ENCODE peak calls at places on chromosome 1, in six cellular contexts. One of them, this sample, is unnamed.

GRCh38 chr1:31111290-31111951 is 45.9 kb upstream of the PUM1 start:
- DNase-seq in lower leg skin: no peak
- DNase-seq in hepatocyte: peak
- DNase-seq in left ventricle myocardium inferior: peak
- DNase-seq in GM12865: no peak
- DNase-seq in astrocyte of the spinal cord: peak
- DNase-seq in this sample: peak

GRCh38 chr1:32351859-32352745 is 10.2 kb downstream of the FAM229A start:
- DNase-seq in lower leg skin: peak
- DNase-seq in hepatocyte: peak
- DNase-seq in left ventricle myocardium inferior: peak
- DNase-seq in GM12865: no peak
- DNase-seq in astrocyte of the spinal cord: peak
- DNase-seq in this sample: no peak

GRCh38 chr1:211613108-211613947 is 34.4 kb upstream of the SLC30A1 start:
- DNase-seq in lower leg skin: peak
- DNase-seq in hepatocyte: peak
- DNase-seq in left ventricle myocardium inferior: peak
- DNase-seq in GM12865: peak
- DNase-seq in astrocyte of the spinal cord: peak
- DNase-seq in this sample: peak

GRCh38 chr1:161330346-161330745 is 16.2 kb downstream of the SDHC start:
- DNase-seq in lower leg skin: no peak
- DNase-seq in hepatocyte: no peak
- DNase-seq in left ventricle myocardium inferior: no peak
- DNase-seq in GM12865: no peak
- DNase-seq in astrocyte of the spinal cord: no peak
- DNase-seq in this sample: no peak

GRCh38 chr1:197924516-197925123 is 7.4 kb downstream of the LHX9 start:
- DNase-seq in lower leg skin: no peak
- DNase-seq in hepatocyte: peak
- DNase-seq in left ventricle myocardium inferior: no peak
- DNase-seq in GM12865: peak
- DNase-seq in astrocyte of the spinal cord: peak
- DNase-seq in this sample: peak

GRCh38 chr1:62688687-62689085 is 500 bp upstream of the DOCK7 start:
- DNase-seq in lower leg skin: no peak
- DNase-seq in hepatocyte: no peak
- DNase-seq in left ventricle myocardium inferior: no peak
- DNase-seq in GM12865: no peak
- DNase-seq in astrocyte of the spinal cord: no peak
- DNase-seq in this sample: no peak

GRCh38 chr1:235563513-235563912 is 59.3 kb upstream of the B3GALNT2 start:
- DNase-seq in lower leg skin: no peak
- DNase-seq in hepatocyte: no peak
- DNase-seq in left ventricle myocardium inferior: no peak
- DNase-seq in GM12865: no peak
- DNase-seq in astrocyte of the spinal cord: no peak
- DNase-seq in this sample: no peak

GRCh38 chr1:168368131-168368530 is 87.5 kb downstream of the TBX19 start:
- DNase-seq in lower leg skin: no peak
- DNase-seq in hepatocyte: no peak
- DNase-seq in left ventricle myocardium inferior: no peak
- DNase-seq in GM12865: no peak
- DNase-seq in astrocyte of the spinal cord: no peak
- DNase-seq in this sample: no peak

GRCh38 chr1:61077676-61078521 is 4.5 kb upstream of the NFIA start:
- DNase-seq in lower leg skin: peak
- DNase-seq in hepatocyte: peak
- DNase-seq in left ventricle myocardium inferior: peak
- DNase-seq in GM12865: peak
- DNase-seq in astrocyte of the spinal cord: peak
- DNase-seq in this sample: peak

GRCh38 chr1:46533179-46533864 is 18.1 kb downstream of the KNCN start:
- DNase-seq in lower leg skin: no peak
- DNase-seq in hepatocyte: peak
- DNase-seq in left ventricle myocardium inferior: peak
- DNase-seq in GM12865: peak
- DNase-seq in astrocyte of the spinal cord: no peak
- DNase-seq in this sample: no peak

GRCh38 chr1:186093437-186093836 is 281.6 kb downstream of the TPR start:
- DNase-seq in lower leg skin: no peak
- DNase-seq in hepatocyte: no peak
- DNase-seq in left ventricle myocardium inferior: no peak
- DNase-seq in GM12865: no peak
- DNase-seq in astrocyte of the spinal cord: peak
- DNase-seq in this sample: no peak

GRCh38 chr1:1164701-1165451 is 8.8 kb upstream of the TTLL10 start:
- DNase-seq in lower leg skin: no peak
- DNase-seq in hepatocyte: peak
- DNase-seq in left ventricle myocardium inferior: no peak
- DNase-seq in GM12865: no peak
- DNase-seq in astrocyte of the spinal cord: no peak
- DNase-seq in this sample: no peak

GRCh38 chr1:47431534-47431933 is 6.3 kb upstream of the FOXD2 start:
- DNase-seq in lower leg skin: no peak
- DNase-seq in hepatocyte: no peak
- DNase-seq in left ventricle myocardium inferior: no peak
- DNase-seq in GM12865: no peak
- DNase-seq in astrocyte of the spinal cord: peak
- DNase-seq in this sample: no peak

GRCh38 chr1:66725885-66726665 is 26.2 kb upstream of the DYNLT5 start:
- DNase-seq in lower leg skin: no peak
- DNase-seq in hepatocyte: peak
- DNase-seq in left ventricle myocardium inferior: peak
- DNase-seq in GM12865: peak
- DNase-seq in astrocyte of the spinal cord: peak
- DNase-seq in this sample: peak

GRCh38 chr1:68104155-68104554 is 53.7 kb upstream of the DIRAS3 start:
- DNase-seq in lower leg skin: no peak
- DNase-seq in hepatocyte: no peak
- DNase-seq in left ventricle myocardium inferior: no peak
- DNase-seq in GM12865: no peak
- DNase-seq in astrocyte of the spinal cord: peak
- DNase-seq in this sample: peak

GRCh38 chr1:67208217-67208616 is 42.0 kb downstream of the IL23R start:
- DNase-seq in lower leg skin: no peak
- DNase-seq in hepatocyte: no peak
- DNase-seq in left ventricle myocardium inferior: no peak
- DNase-seq in GM12865: no peak
- DNase-seq in astrocyte of the spinal cord: no peak
- DNase-seq in this sample: no peak

GRCh38 chr1:23867542-23867952 is 543 bp downstream of the FUCA1 start:
- DNase-seq in lower leg skin: no peak
- DNase-seq in hepatocyte: peak
- DNase-seq in left ventricle myocardium inferior: no peak
- DNase-seq in GM12865: peak
- DNase-seq in astrocyte of the spinal cord: no peak
- DNase-seq in this sample: no peak

GRCh38 chr1:30706528-30706927 is 16.9 kb downstream of the MATN1 start:
- DNase-seq in lower leg skin: no peak
- DNase-seq in hepatocyte: peak
- DNase-seq in left ventricle myocardium inferior: peak
- DNase-seq in GM12865: no peak
- DNase-seq in astrocyte of the spinal cord: no peak
- DNase-seq in this sample: no peak

GRCh38 chr1:48109390-48110009 is 112.3 kb upstream of the TRABD2B start:
- DNase-seq in lower leg skin: no peak
- DNase-seq in hepatocyte: peak
- DNase-seq in left ventricle myocardium inferior: no peak
- DNase-seq in GM12865: peak
- DNase-seq in astrocyte of the spinal cord: peak
- DNase-seq in this sample: peak

GRCh38 chr1:143720087-143721023 is 251.4 kb downstream of the FAM72C start:
- DNase-seq in lower leg skin: no peak
- DNase-seq in hepatocyte: no peak
- DNase-seq in left ventricle myocardium inferior: no peak
- DNase-seq in GM12865: no peak
- DNase-seq in astrocyte of the spinal cord: no peak
- DNase-seq in this sample: no peak

GRCh38 chr1:229714964-229715603 is 89.0 kb downstream of the URB2 start:
- DNase-seq in lower leg skin: no peak
- DNase-seq in hepatocyte: no peak
- DNase-seq in left ventricle myocardium inferior: no peak
- DNase-seq in GM12865: peak
- DNase-seq in astrocyte of the spinal cord: no peak
- DNase-seq in this sample: no peak

GRCh38 chr1:216483672-216484401 is 60.6 kb upstream of the USH2A start:
- DNase-seq in lower leg skin: no peak
- DNase-seq in hepatocyte: no peak
- DNase-seq in left ventricle myocardium inferior: no peak
- DNase-seq in GM12865: no peak
- DNase-seq in astrocyte of the spinal cord: no peak
- DNase-seq in this sample: no peak

GRCh38 chr1:216482620-216483019 is 59.4 kb upstream of the USH2A start:
- DNase-seq in lower leg skin: no peak
- DNase-seq in hepatocyte: no peak
- DNase-seq in left ventricle myocardium inferior: no peak
- DNase-seq in GM12865: no peak
- DNase-seq in astrocyte of the spinal cord: no peak
- DNase-seq in this sample: no peak

GRCh38 chr1:216485042-216485441 is 61.8 kb upstream of the USH2A start:
- DNase-seq in lower leg skin: no peak
- DNase-seq in hepatocyte: no peak
- DNase-seq in left ventricle myocardium inferior: no peak
- DNase-seq in GM12865: no peak
- DNase-seq in astrocyte of the spinal cord: no peak
- DNase-seq in this sample: no peak
- H3K4me3 ChIP-seq in lower leg skin: no peak
- H3K4me3 ChIP-seq in hepatocyte: no peak
- H3K4me3 ChIP-seq in left ventricle myocardium inferior: no peak
- H3K4me3 ChIP-seq in GM12865: no peak
- H3K4me3 ChIP-seq in astrocyte of the spinal cord: no peak
- H3K4me3 ChIP-seq in this sample: no peak

GRCh38 chr1:79197421-79197820 is 190.9 kb upstream of the ADGRL4 start:
- DNase-seq in lower leg skin: no peak
- DNase-seq in hepatocyte: no peak
- DNase-seq in left ventricle myocardium inferior: no peak
- DNase-seq in GM12865: peak
- DNase-seq in astrocyte of the spinal cord: peak
- DNase-seq in this sample: no peak
- TF ChIP-seq CTCF in lower leg skin: no peak
- TF ChIP-seq CTCF in hepatocyte: peak
- TF ChIP-seq CTCF in left ventricle myocardium inferior: peak
- TF ChIP-seq CTCF in GM12865: peak
- TF ChIP-seq CTCF in astrocyte of the spinal cord: peak
- TF ChIP-seq CTCF in this sample: peak

DNA sequence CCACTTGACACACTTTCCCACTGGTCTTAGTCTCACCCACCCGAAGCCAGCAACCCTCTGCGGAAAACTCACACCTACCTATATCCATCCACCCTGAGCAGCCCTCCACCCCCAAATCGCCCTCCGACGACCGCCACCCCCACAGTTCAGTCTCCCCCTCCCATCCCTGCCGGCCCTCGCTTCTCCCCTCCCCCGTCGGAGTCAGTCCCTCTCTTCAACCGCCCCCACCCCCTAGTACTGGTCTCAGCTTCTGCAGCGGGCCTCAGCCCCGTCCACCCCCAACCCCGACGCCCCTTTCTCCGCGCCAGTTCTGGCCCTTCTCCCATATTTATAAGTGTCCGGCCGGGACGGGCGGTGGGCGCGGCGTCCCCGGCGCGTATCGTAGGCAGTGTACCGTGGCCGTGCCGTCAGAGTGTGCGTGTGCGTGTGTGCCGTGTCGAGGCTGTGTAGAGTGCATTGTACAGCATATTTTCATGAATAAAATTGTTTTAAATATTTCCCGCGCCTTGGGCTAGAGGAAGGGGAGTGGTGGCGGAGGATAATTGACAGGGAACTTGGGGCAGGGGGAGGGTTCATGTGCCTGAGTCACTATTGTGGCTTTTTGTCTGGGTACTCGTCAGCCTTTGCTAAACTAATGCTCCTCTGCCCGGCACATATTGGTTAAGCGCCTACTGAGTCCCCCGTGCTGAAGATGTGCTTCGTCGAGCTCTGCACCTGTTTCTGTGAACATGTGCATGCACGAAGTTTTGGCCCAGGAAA is 22.0 kb downstream of the FOXO6 start:
- DNase-seq in lower leg skin: no peak
- DNase-seq in hepatocyte: no peak
- DNase-seq in left ventricle myocardium inferior: no peak
- DNase-seq in GM12865: no peak
- DNase-seq in astrocyte of the spinal cord: peak
- DNase-seq in this sample: no peak
- H3K4me3 ChIP-seq in lower leg skin: no peak
- H3K4me3 ChIP-seq in hepatocyte: peak
- H3K4me3 ChIP-seq in left ventricle myocardium inferior: peak
- H3K4me3 ChIP-seq in GM12865: no peak
- H3K4me3 ChIP-seq in astrocyte of the spinal cord: peak
- H3K4me3 ChIP-seq in this sample: no peak

GRCh38 chr1:27504588-27505419 is 14.8 kb upstream of the WASF2 start:
- DNase-seq in lower leg skin: peak
- DNase-seq in hepatocyte: peak
- DNase-seq in left ventricle myocardium inferior: peak
- DNase-seq in GM12865: no peak
- DNase-seq in astrocyte of the spinal cord: peak
- DNase-seq in this sample: no peak
- TF ChIP-seq CTCF in lower leg skin: no peak
- TF ChIP-seq CTCF in hepatocyte: no peak
- TF ChIP-seq CTCF in left ventricle myocardium inferior: no peak
- TF ChIP-seq CTCF in GM12865: no peak
- TF ChIP-seq CTCF in astrocyte of the spinal cord: no peak
- TF ChIP-seq CTCF in this sample: no peak

DNA sequence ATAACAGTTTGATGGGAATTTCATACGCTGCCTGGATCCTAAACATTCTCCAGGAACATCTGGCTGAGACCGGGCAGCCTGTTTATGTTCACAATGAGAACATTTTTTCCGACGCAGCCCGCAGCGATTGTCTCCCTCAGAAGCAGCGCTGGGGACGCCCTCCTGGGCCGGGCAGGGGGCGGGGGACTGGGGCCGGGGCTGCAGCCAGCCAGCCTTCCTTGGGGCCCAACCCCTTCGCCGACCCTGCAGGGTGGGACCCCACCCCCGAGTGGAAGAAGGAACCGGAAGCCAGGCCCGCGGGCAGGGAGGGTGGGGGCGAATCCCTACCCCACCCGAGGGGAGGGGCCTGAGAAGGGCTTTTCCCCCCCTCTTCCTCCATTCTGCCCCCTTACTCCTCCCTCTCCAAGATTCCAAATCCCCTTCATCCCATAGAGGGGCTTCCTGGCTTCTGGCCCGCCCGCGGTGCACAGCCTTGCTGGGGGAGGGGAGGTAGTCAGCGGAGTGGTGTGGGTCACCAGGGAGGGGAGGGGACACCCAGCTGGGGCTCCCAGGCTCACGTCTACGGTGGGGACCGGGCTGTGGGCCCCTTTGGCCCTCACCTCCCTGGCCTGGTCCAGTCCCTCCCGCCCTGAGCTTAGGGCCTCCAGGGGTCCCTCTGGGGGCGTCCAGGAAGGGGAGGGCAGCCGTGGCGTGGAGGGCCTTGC is 60.6 kb downstream of the WNT9A start:
- DNase-seq in lower leg skin: peak
- DNase-seq in hepatocyte: peak
- DNase-seq in left ventricle myocardium inferior: peak
- DNase-seq in GM12865: no peak
- DNase-seq in astrocyte of the spinal cord: peak
- DNase-seq in this sample: no peak
- H3K4me3 ChIP-seq in lower leg skin: peak
- H3K4me3 ChIP-seq in hepatocyte: no peak
- H3K4me3 ChIP-seq in left ventricle myocardium inferior: peak
- H3K4me3 ChIP-seq in GM12865: no peak
- H3K4me3 ChIP-seq in astrocyte of the spinal cord: peak
- H3K4me3 ChIP-seq in this sample: no peak